ENCODE peak calls at places on chromosomes 4 and X, in ten cellular contexts. S, D, L, R, I, A, X, P, Q and J are unnamed samples.
A peak's percentile ranks its signal among the peaks of the same experiment; 100 is the strongest.

GRCh38 chr4:6200922-6201362 is 593 bp upstream of the JAKMIP1 start:
- DNase-seq in S (no peak), D (no peak), L (no peak), R (no peak), I (no peak), A (no peak), X (no peak), P (no peak), Q (no peak), J (no peak)

GRCh38 chrX:109679820-109680219 is 53.2 kb downstream of the ACSL4 start:
- DNase-seq in S (no peak), D (no peak), L (no peak), R (no peak), I (no peak), A (no peak), X (no peak), P (no peak), Q (no peak), J (no peak)

GRCh38 chr4:185899833-185900232 is 87.8 kb upstream of the SORBS2 start:
- DNase-seq in S (no peak), D (no peak), L (no peak), R (no peak), I (no peak), A (no peak), X (no peak), P (no peak), Q (no peak), J (no peak)

GRCh38 chr4:165714650-165715049 is 158.4 kb upstream of the TLL1 start:
- DNase-seq in S (no peak), D (no peak), L (no peak), R (no peak), I (no peak), A (no peak), X (no peak), P (no peak), Q (no peak), J (no peak)

GRCh38 chr4:102684605-102685052 is 76.1 kb downstream of the MANBA start:
- DNase-seq in S (peak; percentile 97), D (no peak), L (no peak), R (no peak), I (no peak), A (peak; percentile 7), X (peak; percentile 31), P (no peak), Q (peak; percentile 71), J (no peak)

GRCh38 chr4:2251073-2251794 is 9.3 kb upstream of the HAUS3 start:
- DNase-seq in S (no peak), D (peak; percentile 7), L (peak; percentile 82), R (no peak), I (no peak), A (no peak), X (no peak), P (no peak), Q (no peak), J (no peak)

GRCh38 chr4:2101346-2102044 is 42.4 kb downstream of the NAT8L start:
- DNase-seq in S (peak; percentile 83), D (no peak), L (no peak), R (no peak), I (no peak), A (no peak), X (no peak), P (no peak), Q (no peak), J (peak; percentile 6)

GRCh38 chrX:39331062-39331704 is 529.9 kb downstream of the MID1IP1 start:
- DNase-seq in S (no peak), D (no peak), L (no peak), R (no peak), I (peak; percentile 10), A (no peak), X (no peak), P (no peak), Q (no peak), J (no peak)

DNA sequence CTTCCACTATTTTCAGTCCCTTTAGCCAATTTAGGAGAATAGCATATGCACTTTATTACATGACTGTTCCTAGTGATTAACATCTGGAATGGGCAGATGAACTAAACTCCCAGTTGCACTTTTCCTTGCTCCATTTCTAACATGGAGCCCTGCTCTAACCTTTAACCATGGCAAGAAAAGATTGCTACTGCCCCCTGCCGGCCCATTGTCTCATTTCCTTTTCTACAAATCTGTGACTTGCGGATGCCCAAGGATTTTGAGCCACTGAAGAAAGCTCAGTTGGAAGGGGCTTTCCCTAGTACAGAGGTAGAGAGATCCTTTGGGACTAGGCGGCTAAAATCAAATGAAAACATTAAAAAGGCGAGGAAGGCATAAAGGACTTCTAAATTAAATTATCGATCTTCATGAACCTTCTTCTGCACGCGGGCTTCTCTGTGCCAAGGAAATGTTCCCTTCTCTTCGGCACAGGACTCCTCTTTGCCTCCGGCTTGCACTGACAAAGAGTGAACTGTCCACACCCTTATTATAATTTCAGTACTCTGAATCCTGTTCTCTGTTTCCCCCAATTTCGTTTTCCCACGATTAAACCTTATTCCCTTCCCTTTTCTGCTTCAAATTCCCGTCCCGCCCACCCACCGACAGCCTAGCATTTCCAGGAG is 578 bp upstream of the GLRA2 start:
- DNase-seq in S (peak; percentile 60), D (peak; percentile 67), L (no peak), R (peak; percentile 39), I (no peak), A (peak; percentile 13), X (peak; percentile 61), P (no peak), Q (no peak), J (peak; percentile 25)
- H3K4me3 ChIP-seq in S (no peak overlapping the region), D (no peak overlapping the region), L (no peak overlapping the region), R (no peak overlapping the region), I (no peak overlapping the region), A (peak overlapping the region; percentile 34), X (no peak overlapping the region), P (no peak overlapping the region), Q (no peak overlapping the region), J (peak overlapping the region; percentile 41)

GRCh38 chrX:48736303-48736702 is 25.2 kb upstream of the GLOD5 start:
- DNase-seq in S (no peak), D (no peak), L (no peak), R (no peak), I (peak; percentile 44), A (no peak), X (no peak), P (no peak), Q (no peak), J (no peak)

GRCh38 chrX:48737940-48738339 is 23.6 kb upstream of the GLOD5 start:
- DNase-seq in S (no peak), D (peak; percentile 12), L (no peak), R (no peak), I (no peak), A (no peak), X (no peak), P (no peak), Q (no peak), J (no peak)

GRCh38 chrX:48741834-48742233 is 19.7 kb upstream of the GLOD5 start:
- DNase-seq in S (no peak), D (no peak), L (no peak), R (no peak), I (no peak), A (no peak), X (no peak), P (no peak), Q (no peak), J (no peak)

GRCh38 chrX:48737213-48737938 is 24.2 kb upstream of the GLOD5 start:
- DNase-seq in S (peak; percentile 91), D (peak; percentile 93), L (peak; percentile 96), R (peak; percentile 90), I (peak; percentile 92), A (peak; percentile 92), X (peak; percentile 99), P (peak; percentile 93), Q (peak; percentile 93), J (peak; percentile 93)

GRCh38 chrX:48736878-48737212 is 24.7 kb upstream of the GLOD5 start:
- DNase-seq in S (no peak), D (no peak), L (no peak), R (no peak), I (no peak), A (no peak), X (no peak), P (no peak), Q (no peak), J (no peak)
- H3K4me3 ChIP-seq in S (peak overlapping the region; percentile 5), D (peak overlapping the region; percentile 49), L (peak overlapping the region; percentile 57), R (no peak overlapping the region), I (peak overlapping the region; percentile 45), A (peak overlapping the region; percentile 16), X (peak overlapping the region; percentile 30), P (peak overlapping the region; percentile 45), Q (peak overlapping the region; percentile 51), J (peak overlapping the region; percentile 58)

DNA sequence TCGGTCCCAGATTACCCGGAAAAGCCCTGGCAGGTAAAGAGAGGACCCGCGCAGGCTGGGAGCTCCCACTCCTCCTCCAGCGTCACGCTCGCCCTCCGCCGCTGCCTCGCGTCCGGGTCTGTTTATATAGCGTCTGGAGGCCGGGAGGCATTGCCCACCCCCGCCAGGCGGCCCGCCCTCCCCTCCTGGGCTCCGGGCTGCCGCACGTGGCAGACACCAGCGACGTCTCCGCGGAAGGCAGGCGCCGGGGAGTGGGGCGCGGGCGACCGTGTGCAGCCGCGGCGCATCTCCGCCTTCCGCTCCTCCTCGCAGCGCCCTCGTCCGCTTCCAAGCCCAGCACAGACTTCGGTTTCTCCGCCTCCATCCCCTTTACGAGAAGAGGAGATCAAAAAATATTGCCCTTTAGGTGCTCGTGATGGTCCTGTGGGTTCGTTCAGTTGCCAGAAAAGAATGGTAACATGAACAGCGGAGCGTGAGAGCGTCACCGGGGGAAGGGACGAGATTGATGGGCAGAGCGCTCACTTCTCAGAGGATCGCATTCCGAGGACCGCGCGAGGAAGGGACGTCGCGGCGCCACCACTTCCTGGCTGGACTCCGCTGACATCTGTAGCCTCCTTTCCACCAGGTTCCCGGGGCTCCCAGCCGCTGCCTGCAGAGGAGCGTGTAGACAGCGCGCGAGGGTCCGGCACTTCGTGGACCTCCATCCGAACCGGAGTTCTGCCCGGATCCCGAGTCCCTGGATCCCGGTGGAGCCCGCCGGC is at the start of gene GALNTL6:
- DNase-seq in S (peak; percentile 6), D (peak; percentile 66), L (no peak), R (no peak), I (no peak), A (no peak), X (peak; percentile 6), P (no peak), Q (no peak), J (no peak)
- H3K4me3 ChIP-seq in S (peak within 1 kb of the TSS; percentile 25), D (peak within 1 kb of the TSS; percentile 82), L (peak within 1 kb of the TSS; percentile 41), R (no peak within 1 kb of the TSS), I (no peak within 1 kb of the TSS), A (no peak within 1 kb of the TSS), X (peak within 1 kb of the TSS; percentile 60), P (peak within 1 kb of the TSS; percentile 69), Q (no peak within 1 kb of the TSS), J (peak within 1 kb of the TSS; percentile 44)

GRCh38 chrX:131725001-131725654 is 181.3 kb downstream of the OR13H1 start:
- DNase-seq in S (no peak), D (no peak), L (no peak), R (no peak), I (no peak), A (no peak), X (no peak), P (no peak), Q (no peak), J (no peak)

GRCh38 chrX:131724292-131724691 is 180.4 kb downstream of the OR13H1 start:
- DNase-seq in S (no peak), D (no peak), L (no peak), R (no peak), I (no peak), A (no peak), X (no peak), P (no peak), Q (no peak), J (no peak)

GRCh38 chrX:131728295-131729145 is 184.6 kb downstream of the OR13H1 start:
- DNase-seq in S (peak; percentile 78), D (peak; percentile 90), L (no peak), R (peak; percentile 87), I (no peak), A (peak; percentile 72), X (peak; percentile 76), P (peak; percentile 85), Q (no peak), J (no peak)

GRCh38 chrX:131729295-131729694 is 185.4 kb downstream of the OR13H1 start:
- DNase-seq in S (peak; percentile 76), D (peak; percentile 92), L (no peak), R (peak; percentile 87), I (no peak), A (peak; percentile 79), X (peak; percentile 46), P (peak; percentile 89), Q (no peak), J (no peak)

GRCh38 chrX:131727778-131728177 is 183.9 kb downstream of the OR13H1 start:
- DNase-seq in S (no peak), D (no peak), L (no peak), R (no peak), I (no peak), A (no peak), X (no peak), P (no peak), Q (no peak), J (no peak)
- H3K4me3 ChIP-seq in S (no peak overlapping the region), D (no peak overlapping the region), L (peak overlapping the region; percentile 54), R (no peak overlapping the region), I (no peak overlapping the region), A (no peak overlapping the region), X (no peak overlapping the region), P (peak overlapping the region; percentile 64), Q (no peak overlapping the region), J (no peak overlapping the region)